ENCODE peak calls at places on chromosomes 1 and 21, in six cellular contexts. One of them, this sample, is unnamed.

GRCh38 chr1:21270086-21270689 is 20.1 kb downstream of the ECE1 start:
- DNase-seq in DMS 273 treated with DMSO at 0.1 percent for 48 hours: no peak
- DNase-seq in stimulated activated naive B cell treated with anti-CD40 and anti-IgM and Interleukin-4, amounts not matched to agents 10 μg/mL and 1 μg/mL and 100 μg/mL, for 72 hours: peak
- DNase-seq in CD4-positive, alpha-beta T cell: peak
- DNase-seq in heart right ventricle: peak
- DNase-seq in stimulated activated CD4-positive, alpha-beta T cell treated with anti-CD3 and anti-CD28 coated beads, Interleukin-12 subunit alpha, Interleukin-12 subunit beta, amount 100 ng/mL, for 4 hours: peak
- DNase-seq in this sample: no peak

GRCh38 chr1:110056776-110057175 is 13.7 kb downstream of the ALX3 start:
- DNase-seq in DMS 273 treated with DMSO at 0.1 percent for 48 hours: no peak
- DNase-seq in stimulated activated naive B cell treated with anti-CD40 and anti-IgM and Interleukin-4, amounts not matched to agents 10 μg/mL and 1 μg/mL and 100 μg/mL, for 72 hours: no peak
- DNase-seq in CD4-positive, alpha-beta T cell: no peak
- DNase-seq in heart right ventricle: no peak
- DNase-seq in stimulated activated CD4-positive, alpha-beta T cell treated with anti-CD3 and anti-CD28 coated beads, Interleukin-12 subunit alpha, Interleukin-12 subunit beta, amount 100 ng/mL, for 4 hours: no peak
- DNase-seq in this sample: no peak

GRCh38 chr21:42630626-42631025 is 22.8 kb upstream of the PDE9A start:
- DNase-seq in DMS 273 treated with DMSO at 0.1 percent for 48 hours: no peak
- DNase-seq in stimulated activated naive B cell treated with anti-CD40 and anti-IgM and Interleukin-4, amounts not matched to agents 10 μg/mL and 1 μg/mL and 100 μg/mL, for 72 hours: no peak
- DNase-seq in CD4-positive, alpha-beta T cell: no peak
- DNase-seq in heart right ventricle: no peak
- DNase-seq in stimulated activated CD4-positive, alpha-beta T cell treated with anti-CD3 and anti-CD28 coated beads, Interleukin-12 subunit alpha, Interleukin-12 subunit beta, amount 100 ng/mL, for 4 hours: no peak
- DNase-seq in this sample: no peak

GRCh38 chr1:235960799-235961198 is 94.1 kb upstream of the LYST start:
- DNase-seq in DMS 273 treated with DMSO at 0.1 percent for 48 hours: no peak
- DNase-seq in stimulated activated naive B cell treated with anti-CD40 and anti-IgM and Interleukin-4, amounts not matched to agents 10 μg/mL and 1 μg/mL and 100 μg/mL, for 72 hours: no peak
- DNase-seq in CD4-positive, alpha-beta T cell: no peak
- DNase-seq in heart right ventricle: no peak
- DNase-seq in stimulated activated CD4-positive, alpha-beta T cell treated with anti-CD3 and anti-CD28 coated beads, Interleukin-12 subunit alpha, Interleukin-12 subunit beta, amount 100 ng/mL, for 4 hours: no peak
- DNase-seq in this sample: no peak

GRCh38 chr1:30253807-30254440 is 469.5 kb downstream of the MATN1 start:
- DNase-seq in DMS 273 treated with DMSO at 0.1 percent for 48 hours: no peak
- DNase-seq in stimulated activated naive B cell treated with anti-CD40 and anti-IgM and Interleukin-4, amounts not matched to agents 10 μg/mL and 1 μg/mL and 100 μg/mL, for 72 hours: no peak
- DNase-seq in CD4-positive, alpha-beta T cell: no peak
- DNase-seq in heart right ventricle: no peak
- DNase-seq in stimulated activated CD4-positive, alpha-beta T cell treated with anti-CD3 and anti-CD28 coated beads, Interleukin-12 subunit alpha, Interleukin-12 subunit beta, amount 100 ng/mL, for 4 hours: no peak
- DNase-seq in this sample: no peak

GRCh38 chr21:34881421-34881820 is 167.7 kb downstream of the RUNX1 start:
- DNase-seq in DMS 273 treated with DMSO at 0.1 percent for 48 hours: no peak
- DNase-seq in stimulated activated naive B cell treated with anti-CD40 and anti-IgM and Interleukin-4, amounts not matched to agents 10 μg/mL and 1 μg/mL and 100 μg/mL, for 72 hours: no peak
- DNase-seq in CD4-positive, alpha-beta T cell: no peak
- DNase-seq in heart right ventricle: no peak
- DNase-seq in stimulated activated CD4-positive, alpha-beta T cell treated with anti-CD3 and anti-CD28 coated beads, Interleukin-12 subunit alpha, Interleukin-12 subunit beta, amount 100 ng/mL, for 4 hours: no peak
- DNase-seq in this sample: peak

GRCh38 chr1:214708321-214708960 is 105.4 kb downstream of the CENPF start:
- DNase-seq in DMS 273 treated with DMSO at 0.1 percent for 48 hours: no peak
- DNase-seq in stimulated activated naive B cell treated with anti-CD40 and anti-IgM and Interleukin-4, amounts not matched to agents 10 μg/mL and 1 μg/mL and 100 μg/mL, for 72 hours: no peak
- DNase-seq in CD4-positive, alpha-beta T cell: no peak
- DNase-seq in heart right ventricle: no peak
- DNase-seq in stimulated activated CD4-positive, alpha-beta T cell treated with anti-CD3 and anti-CD28 coated beads, Interleukin-12 subunit alpha, Interleukin-12 subunit beta, amount 100 ng/mL, for 4 hours: no peak
- DNase-seq in this sample: no peak

GRCh38 chr1:28392027-28392652 is 22.6 kb downstream of the PHACTR4 start:
- DNase-seq in DMS 273 treated with DMSO at 0.1 percent for 48 hours: no peak
- DNase-seq in stimulated activated naive B cell treated with anti-CD40 and anti-IgM and Interleukin-4, amounts not matched to agents 10 μg/mL and 1 μg/mL and 100 μg/mL, for 72 hours: no peak
- DNase-seq in CD4-positive, alpha-beta T cell: no peak
- DNase-seq in heart right ventricle: no peak
- DNase-seq in stimulated activated CD4-positive, alpha-beta T cell treated with anti-CD3 and anti-CD28 coated beads, Interleukin-12 subunit alpha, Interleukin-12 subunit beta, amount 100 ng/mL, for 4 hours: no peak
- DNase-seq in this sample: peak

GRCh38 chr1:180282401-180282800 is 52.3 kb downstream of the LHX4 start:
- DNase-seq in DMS 273 treated with DMSO at 0.1 percent for 48 hours: no peak
- DNase-seq in stimulated activated naive B cell treated with anti-CD40 and anti-IgM and Interleukin-4, amounts not matched to agents 10 μg/mL and 1 μg/mL and 100 μg/mL, for 72 hours: no peak
- DNase-seq in CD4-positive, alpha-beta T cell: no peak
- DNase-seq in heart right ventricle: no peak
- DNase-seq in stimulated activated CD4-positive, alpha-beta T cell treated with anti-CD3 and anti-CD28 coated beads, Interleukin-12 subunit alpha, Interleukin-12 subunit beta, amount 100 ng/mL, for 4 hours: no peak
- DNase-seq in this sample: no peak

GRCh38 chr21:36005018-36005417 is 55.3 kb downstream of the SETD4 start:
- DNase-seq in DMS 273 treated with DMSO at 0.1 percent for 48 hours: no peak
- DNase-seq in stimulated activated naive B cell treated with anti-CD40 and anti-IgM and Interleukin-4, amounts not matched to agents 10 μg/mL and 1 μg/mL and 100 μg/mL, for 72 hours: no peak
- DNase-seq in CD4-positive, alpha-beta T cell: no peak
- DNase-seq in heart right ventricle: no peak
- DNase-seq in stimulated activated CD4-positive, alpha-beta T cell treated with anti-CD3 and anti-CD28 coated beads, Interleukin-12 subunit alpha, Interleukin-12 subunit beta, amount 100 ng/mL, for 4 hours: no peak
- DNase-seq in this sample: no peak

GRCh38 chr1:58581641-58582040 is 4.6 kb upstream of the TACSTD2 start:
- DNase-seq in DMS 273 treated with DMSO at 0.1 percent for 48 hours: no peak
- DNase-seq in stimulated activated naive B cell treated with anti-CD40 and anti-IgM and Interleukin-4, amounts not matched to agents 10 μg/mL and 1 μg/mL and 100 μg/mL, for 72 hours: no peak
- DNase-seq in CD4-positive, alpha-beta T cell: no peak
- DNase-seq in heart right ventricle: no peak
- DNase-seq in stimulated activated CD4-positive, alpha-beta T cell treated with anti-CD3 and anti-CD28 coated beads, Interleukin-12 subunit alpha, Interleukin-12 subunit beta, amount 100 ng/mL, for 4 hours: no peak
- DNase-seq in this sample: no peak

GRCh38 chr1:56788588-56788987 is 30.6 kb downstream of the FYB2 start:
- DNase-seq in DMS 273 treated with DMSO at 0.1 percent for 48 hours: peak
- DNase-seq in stimulated activated naive B cell treated with anti-CD40 and anti-IgM and Interleukin-4, amounts not matched to agents 10 μg/mL and 1 μg/mL and 100 μg/mL, for 72 hours: no peak
- DNase-seq in CD4-positive, alpha-beta T cell: no peak
- DNase-seq in heart right ventricle: peak
- DNase-seq in stimulated activated CD4-positive, alpha-beta T cell treated with anti-CD3 and anti-CD28 coated beads, Interleukin-12 subunit alpha, Interleukin-12 subunit beta, amount 100 ng/mL, for 4 hours: no peak
- DNase-seq in this sample: peak

GRCh38 chr1:69535490-69535889 is 32.2 kb upstream of the LRRC7 start:
- DNase-seq in DMS 273 treated with DMSO at 0.1 percent for 48 hours: no peak
- DNase-seq in stimulated activated naive B cell treated with anti-CD40 and anti-IgM and Interleukin-4, amounts not matched to agents 10 μg/mL and 1 μg/mL and 100 μg/mL, for 72 hours: no peak
- DNase-seq in CD4-positive, alpha-beta T cell: no peak
- DNase-seq in heart right ventricle: no peak
- DNase-seq in stimulated activated CD4-positive, alpha-beta T cell treated with anti-CD3 and anti-CD28 coated beads, Interleukin-12 subunit alpha, Interleukin-12 subunit beta, amount 100 ng/mL, for 4 hours: no peak
- DNase-seq in this sample: no peak

This sample was measured in kidney glomerular epithelial cell.